ENCODE peak calls at places on chromosomes 13 and 19, in seven cellular contexts. L is CD8-positive, alpha-beta T cell; B is PC-9; H is Karpas-422; K is ovary; X is cardiac muscle cell; M is esophagus squamous epithelium. D is an unnamed sample. For H3K4me1, the result is how much of the 10 kb centered on the place peaks cover.

GRCh38 chr19:3604987-3605343 is 1.7 kb downstream of the TBXA2R start:
- DNase-seq in K (no peak), H (no peak), B (no peak), L (no peak), X (no peak), M (no peak), D (no peak)

GRCh38 chr13:93652942-93653341 is 426.3 kb downstream of the GPC6 start:
- DNase-seq in X (no peak), L (no peak), B (no peak), M (no peak), K (no peak), H (no peak), D (no peak)

GRCh38 chr19:33389574-33390119 is 16.1 kb downstream of the CEBPG start:
- DNase-seq in M (no peak), B (no peak), H (no peak), L (no peak), K (peak), X (no peak), D (no peak)

GRCh38 chr13:21385710-21386109 is 73.4 kb downstream of the ZDHHC20 start:
- DNase-seq in M (no peak), L (no peak), B (no peak), X (no peak), H (peak), K (no peak), D (no peak)

GRCh38 chr19:51458051-51458645 is at the start of gene SIGLEC8:
- DNase-seq in M (no peak), B (no peak), X (no peak), K (no peak), L (no peak), H (no peak), D (no peak)

GRCh38 chr19:49638360-49638759 is 1.6 kb downstream of the RRAS start:
- DNase-seq in B (no peak), X (no peak), M (no peak), K (no peak), L (no peak), H (peak), D (no peak)

GRCh38 chr19:44512326-44513298 is 12.3 kb upstream of the ZNF180 start:
- DNase-seq in X (peak), M (no peak), B (peak), K (no peak), H (peak), L (no peak), D (no peak)

GRCh38 chr19:11197291-11198174 is at the start of gene KANK2:
- DNase-seq in B (peak), H (peak), M (no peak), K (peak), L (peak), X (peak), D (peak)

GRCh38 chr19:46660601-46661019 is 372 bp downstream of the DACT3 start:
- DNase-seq in L (no peak), X (no peak), H (no peak), B (no peak), K (peak), M (no peak), D (no peak)

GRCh38 chr13:50136678-50137077 is 121.4 kb downstream of the KCNRG start:
- DNase-seq in M (no peak), K (no peak), H (no peak), X (no peak), L (no peak), B (no peak), D (no peak)

GRCh38 chr13:111337206-111337605 is 16.8 kb downstream of the TEX29 start:
- DNase-seq in K (no peak), M (no peak), L (no peak), H (no peak), B (no peak), X (no peak), D (no peak)

GRCh38 chr13:103731959-103732358 is 665.7 kb upstream of the SLC10A2 start:
- DNase-seq in M (no peak), X (no peak), L (no peak), B (no peak), K (no peak), H (no peak), D (no peak)

GRCh38 chr19:16066611-16067104 is 9.6 kb upstream of the TPM4 start:
- DNase-seq in B (no peak), K (no peak), H (peak), L (no peak), X (no peak), M (no peak), D (no peak)

GRCh38 chr19:21352830-21353229 is 6.0 kb upstream of the ZNF738 start:
- DNase-seq in M (no peak), X (no peak), L (no peak), B (no peak), H (no peak), K (no peak), D (no peak)

GRCh38 chr13:99686157-99686572 is 184.9 kb downstream of the TM9SF2 start:
- DNase-seq in M (no peak), X (peak), H (no peak), L (no peak), B (no peak), K (no peak), D (no peak)

GRCh38 chr19:32373614-32374295 is 28.3 kb downstream of the ZNF507 start:
- DNase-seq in H (no peak), M (no peak), L (no peak), X (peak), K (peak), B (peak), D (no peak)

GRCh38 chr19:16376241-16376640 is 51.6 kb downstream of the KLF2 start:
- DNase-seq in B (no peak), K (peak), X (no peak), H (no peak), M (no peak), L (no peak), D (no peak)

GRCh38 chr19:47512183-47512947 is 2.5 kb downstream of the NAPA start:
- DNase-seq in K (peak), B (no peak), H (no peak), X (no peak), L (no peak), M (no peak), D (no peak)

GRCh38 chr13:91468301-91468700 is 69.9 kb downstream of the GPC5 start:
- DNase-seq in X (no peak), M (no peak), K (no peak), H (no peak), B (no peak), L (no peak), D (no peak)

GRCh38 chr19:5063873-5064645 is 95.1 kb downstream of the KDM4B start:
- DNase-seq in K (no peak), H (no peak), X (no peak), L (no peak), M (no peak), B (no peak), D (no peak)

GRCh38 chr19:52227196-52227940 is 37.5 kb downstream of the PPP2R1A start:
- DNase-seq in K (no peak), M (no peak), X (no peak), H (no peak), L (no peak), B (no peak), D (no peak)

GRCh38 chr13:109900320-109900719 is 113.9 kb upstream of the IRS2 start:
- DNase-seq in H (no peak), K (no peak), X (no peak), M (no peak), B (no peak), L (no peak), D (no peak)

GRCh38 chr13:51006067-51006800 is 96.6 kb downstream of the RNASEH2B start:
- DNase-seq in B (no peak), X (no peak), L (no peak), K (no peak), H (no peak), M (no peak), D (no peak)

GRCh38 chr13:67966065-67966464 is 735.9 kb upstream of the PCDH9 start:
- DNase-seq in B (no peak), X (no peak), M (no peak), L (no peak), K (no peak), H (no peak), D (no peak)

GRCh38 chr19:19615086-19615485 is 3.4 kb downstream of the PBX4 start:
- DNase-seq in L (no peak), M (no peak), H (no peak), K (no peak), X (no peak), B (peak), D (no peak)

GRCh38 chr19:45498411-45499195 is at the start of gene PPM1N:
- DNase-seq in B (no peak), L (peak), X (peak), M (no peak), K (no peak), H (peak), D (peak)

GRCh38 chr13:30196025-30196424 is 111.3 kb downstream of the KATNAL1 start:
- DNase-seq in L (no peak), M (no peak), B (no peak), K (no peak), H (no peak), X (peak), D (no peak)

GRCh38 chr13:66659291-66660012 is 570.7 kb downstream of the PCDH9 start:
- DNase-seq in H (peak), B (peak), L (no peak), K (no peak), M (no peak), X (no peak), D (no peak)

GRCh38 chr19:18659281-18660050 is 22.6 kb downstream of the KLHL26 start:
- DNase-seq in H (peak), M (no peak), X (no peak), L (no peak), B (no peak), K (no peak), D (no peak)

GRCh38 chr19:17391371-17392151 is 2.4 kb downstream of the CCDC194 start:
- DNase-seq in B (no peak), H (peak), L (no peak), M (no peak), K (peak), X (peak), D (no peak)

GRCh38 chr19:54473071-54473941 is at the start of gene CDC42EP5:
- DNase-seq in B (peak), K (peak), X (peak), H (no peak), L (no peak), M (no peak), D (no peak)

GRCh38 chr19:42271861-42272534 is 2.9 kb downstream of the CIC start:
- DNase-seq in X (no peak), H (no peak), K (peak), M (no peak), L (no peak), B (no peak), D (no peak)

GRCh38 chr19:42272535-42272897 is 3.5 kb downstream of the CIC start:
- DNase-seq in X (no peak), H (no peak), M (no peak), L (no peak), B (no peak), K (peak), D (no peak)

GRCh38 chr19:42274065-42274682 is 5.1 kb downstream of the CIC start:
- DNase-seq in L (no peak), K (peak), M (no peak), B (no peak), H (no peak), X (no peak), D (no peak)

GRCh38 chr19:42273407-42274064 is 4.5 kb downstream of the CIC start:
- DNase-seq in B (no peak), X (no peak), K (peak), M (no peak), H (no peak), L (no peak), D (no peak)

GRCh38 chr19:42272989-42273406 is 3.9 kb downstream of the CIC start:
- DNase-seq in M (no peak), B (no peak), L (no peak), X (no peak), K (no peak), H (no peak), D (no peak)
- H3K4me1 ChIP-seq in M (under half), B (under half), L (under half), X (under half), K (under half), H (under half), D (under half)

GRCh38 chr19:1418494-1418775 is 11.0 kb downstream of the DAZAP1 start:
- DNase-seq in H (no peak), K (no peak), L (no peak), X (no peak), M (no peak), B (no peak), D (no peak)

GRCh38 chr19:1418951-1419735 is 11.8 kb downstream of the DAZAP1 start:
- DNase-seq in X (no peak), M (no peak), H (no peak), B (no peak), K (no peak), L (no peak), D (no peak)

GRCh38 chr19:1417145-1417544 is 9.8 kb downstream of the DAZAP1 start:
- DNase-seq in X (no peak), M (no peak), K (no peak), B (no peak), L (no peak), H (no peak), D (no peak)

GRCh38 chr19:1417681-1418493 is 10.5 kb downstream of the DAZAP1 start:
- DNase-seq in H (peak), K (no peak), M (no peak), X (no peak), L (no peak), B (no peak), D (no peak)

GRCh38 chr19:1416014-1416841 is 8.8 kb downstream of the DAZAP1 start:
- DNase-seq in B (no peak), K (no peak), X (no peak), M (no peak), H (no peak), L (no peak), D (no peak)
- H3K4me1 ChIP-seq in B (under half), K (under half), X (under half), M (half or more), H (under half), L (half or more), D (under half)

DNA sequence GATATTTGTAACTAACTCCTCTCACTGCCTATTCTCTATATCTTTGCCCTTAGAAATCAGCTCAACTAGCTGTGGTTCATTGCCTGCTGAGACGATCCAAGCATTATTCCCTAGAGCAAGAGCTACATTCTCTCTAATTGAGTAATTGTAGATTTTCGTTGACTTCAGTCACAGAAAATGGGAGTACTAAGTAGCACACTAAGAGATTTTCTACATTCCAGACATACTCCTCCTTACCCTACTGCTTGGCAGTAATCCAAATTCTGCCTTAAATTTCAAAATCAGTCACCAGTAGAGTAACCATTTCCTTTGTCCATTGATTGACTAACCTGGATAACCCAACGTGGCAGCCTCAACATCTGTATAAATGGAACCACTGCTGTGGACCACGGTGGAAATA is 1786.8 kb downstream of the SLITRK5 start:
- DNase-seq in H (no peak), B (peak), M (no peak), K (no peak), X (peak), L (no peak), D (no peak)
- H3K4me1 ChIP-seq in H (under half), B (under half), M (under half), K (under half), X (under half), L (under half), D (under half)

GRCh38 chr19:7885818-7886217 is 2.5 kb upstream of the LRRC8E start:
- DNase-seq in M (no peak), H (no peak), B (no peak), X (no peak), K (no peak), L (no peak), D (no peak)

GRCh38 chr19:7883796-7884570 is 4.3 kb upstream of the LRRC8E start:
- DNase-seq in M (no peak), X (no peak), H (no peak), L (no peak), B (no peak), K (no peak), D (no peak)

GRCh38 chr19:7888826-7889217 is 512 bp downstream of the LRRC8E start:
- DNase-seq in M (no peak), K (no peak), H (no peak), X (no peak), B (no peak), L (no peak), D (no peak)

GRCh38 chr19:7887408-7888144 is 734 bp upstream of the LRRC8E start:
- DNase-seq in K (no peak), X (no peak), L (no peak), M (no peak), B (no peak), H (no peak), D (no peak)

GRCh38 chr19:7888145-7888825 is at the start of gene LRRC8E:
- DNase-seq in L (no peak), X (peak), M (no peak), B (peak), H (no peak), K (no peak), D (no peak)
- H3K4me1 ChIP-seq in L (under half), X (under half), M (under half), B (under half), H (under half), K (under half), D (under half)

D was measured in effector memory CD4-positive, alpha-beta T cell.